ENCODE peak calls at places on chromosome 5, in ten cellular contexts. O is GM13977, W is cardiac muscle cell, B is A549, X is fibroblast of mammary gland, A is GM23338, C is esophagus squamous epithelium, S is breast epithelium, V is fibroblast of pulmonary artery, Q is uterus. E is an unnamed sample.
A peak's percentile ranks its signal among the peaks of the same experiment; 100 is the strongest.

GRCh38 chr5:137304227-137304874 is 194.8 kb downstream of the SPOCK1 start:
- DNase-seq in O (no peak), W (no peak), B (no peak), X (no peak), A (no peak), C (no peak), S (no peak), V (no peak), Q (no peak), E (no peak)

GRCh38 chr5:39024005-39024404 is 50.2 kb downstream of the RICTOR start:
- DNase-seq in O (no peak), W (no peak), B (no peak), X (no peak), A (peak; percentile 29), C (no peak), S (no peak), V (no peak), Q (no peak), E (no peak)

GRCh38 chr5:110082194-110082593 is 392.5 kb downstream of the MAN2A1 start:
- DNase-seq in O (no peak), W (no peak), B (no peak), X (no peak), A (no peak), C (no peak), S (no peak), V (no peak), Q (no peak), E (no peak)

GRCh38 chr5:132475939-132476852 is 14.4 kb downstream of the IRF1 start:
- DNase-seq in O (no peak), W (no peak), B (no peak), X (no peak), A (no peak), C (no peak), S (no peak), V (no peak), Q (no peak), E (peak; percentile 31)

GRCh38 chr5:132267166-132267739 is 9.8 kb downstream of the PDLIM4 start:
- DNase-seq in O (no peak), W (no peak), B (no peak), X (no peak), A (no peak), C (no peak), S (no peak), V (no peak), Q (no peak), E (no peak)

GRCh38 chr5:156094001-156094400 is 233.0 kb upstream of the SGCD start:
- DNase-seq in O (no peak), W (no peak), B (peak; percentile 31), X (no peak), A (peak; percentile 23), C (no peak), S (no peak), V (no peak), Q (no peak), E (no peak)

GRCh38 chr5:8869932-8870331 is 675.9 kb downstream of the SEMA5A start:
- DNase-seq in O (no peak), W (no peak), B (no peak), X (no peak), A (no peak), C (no peak), S (no peak), V (no peak), Q (no peak), E (no peak)

GRCh38 chr5:77230727-77231469 is 20.4 kb downstream of the PDE8B start:
- DNase-seq in O (no peak), W (no peak), B (peak; percentile 39), X (peak; percentile 28), A (peak; percentile 56), C (no peak), S (no peak), V (peak; percentile 4), Q (no peak), E (no peak)

GRCh38 chr5:138752951-138753793 is at the start of gene CTNNA1:
- DNase-seq in O (peak; percentile 94), W (peak; percentile 72), B (peak; percentile 77), X (peak; percentile 50), A (peak; percentile 92), C (no peak), S (peak; percentile 79), V (peak; percentile 68), Q (peak; percentile 82), E (peak; percentile 31)
- TF ChIP-seq CTCF in O (no peak), W (no peak), B (no peak), X (no peak), A (no peak), C (peak; percentile 6), S (no peak), V (no peak), Q (no peak), E (no peak)

GRCh38 chr5:31638286-31638685 is 645 bp upstream of the PDZD2 start:
- DNase-seq in O (no peak), W (peak; percentile 36), B (no peak), X (no peak), A (no peak), C (no peak), S (no peak), V (peak; percentile 4), Q (peak; percentile 31), E (no peak)

GRCh38 chr5:31637851-31638250 is 1.1 kb upstream of the PDZD2 start:
- DNase-seq in O (no peak), W (no peak), B (no peak), X (no peak), A (no peak), C (no peak), S (no peak), V (no peak), Q (no peak), E (no peak)

GRCh38 chr5:31640024-31640423 is 1.1 kb downstream of the PDZD2 start:
- DNase-seq in O (no peak), W (no peak), B (no peak), X (no peak), A (peak; percentile 64), C (no peak), S (no peak), V (no peak), Q (no peak), E (no peak)

GRCh38 chr5:31639488-31640011 is 619 bp downstream of the PDZD2 start:
- DNase-seq in O (no peak), W (no peak), B (no peak), X (no peak), A (peak; percentile 64), C (no peak), S (no peak), V (no peak), Q (no peak), E (no peak)

DNA sequence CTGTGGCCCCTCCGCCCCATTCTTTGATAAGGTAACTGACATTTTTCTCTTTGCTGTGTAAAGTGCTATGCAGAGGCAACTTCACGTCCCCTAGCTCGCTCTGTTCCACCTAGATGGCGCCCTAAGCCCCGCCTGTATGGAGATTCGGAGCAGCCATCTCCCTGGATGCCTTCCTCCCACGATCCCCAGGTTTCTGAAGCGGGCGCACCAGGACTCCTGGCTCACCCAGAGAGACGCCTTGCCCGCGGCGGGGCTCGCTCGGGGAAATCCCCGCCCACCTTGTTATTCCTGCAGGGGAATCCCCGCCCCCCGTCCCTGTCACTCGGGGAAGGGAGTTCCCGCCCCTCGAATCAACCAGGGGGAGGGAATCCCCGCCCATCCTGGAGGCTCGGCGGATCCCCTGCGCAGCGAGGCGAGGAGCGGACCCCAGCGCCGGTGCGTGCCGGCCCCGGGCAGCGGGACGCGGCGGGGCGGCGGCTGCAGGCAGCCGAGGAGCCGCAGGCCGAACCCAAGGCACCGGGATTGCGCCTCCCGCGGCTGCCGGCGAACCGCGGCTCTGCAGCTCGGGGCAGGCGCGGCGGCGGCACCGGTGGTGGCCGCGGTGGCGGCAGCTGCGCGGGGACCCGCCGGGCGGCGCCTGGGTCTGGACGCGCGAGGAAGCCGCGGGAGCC is at the start of gene PDZD2:
- DNase-seq in O (peak; percentile 87), W (peak; percentile 61), B (peak; percentile 65), X (peak; percentile 43), A (peak; percentile 89), C (no peak), S (peak; percentile 43), V (peak; percentile 49), Q (peak; percentile 80), E (peak; percentile 63)
- TF ChIP-seq CTCF in O (peak; percentile 51), W (peak; percentile 54), B (peak; percentile 53), X (peak; percentile 41), A (peak; percentile 54), C (peak; percentile 50), S (peak; percentile 56), V (peak; percentile 43), Q (peak; percentile 41), E (no peak)

GRCh38 chr5:178588769-178589168 is 1.4 kb downstream of the COL23A1 start:
- DNase-seq in O (no peak), W (no peak), B (no peak), X (no peak), A (no peak), C (no peak), S (no peak), V (no peak), Q (no peak), E (no peak)

GRCh38 chr5:178590924-178591423 is 781 bp upstream of the COL23A1 start:
- DNase-seq in O (no peak), W (no peak), B (no peak), X (no peak), A (no peak), C (no peak), S (no peak), V (no peak), Q (no peak), E (no peak)

GRCh38 chr5:178587793-178588611 is 2.2 kb downstream of the COL23A1 start:
- DNase-seq in O (no peak), W (no peak), B (no peak), X (no peak), A (no peak), C (no peak), S (no peak), V (no peak), Q (no peak), E (no peak)

GRCh38 chr5:178590141-178590923 is at the start of gene COL23A1:
- DNase-seq in O (peak; percentile 72), W (peak; percentile 60), B (peak; percentile 17), X (peak; percentile 37), A (peak; percentile 86), C (no peak), S (peak; percentile 46), V (peak; percentile 53), Q (peak; percentile 30), E (peak; percentile 44)

DNA sequence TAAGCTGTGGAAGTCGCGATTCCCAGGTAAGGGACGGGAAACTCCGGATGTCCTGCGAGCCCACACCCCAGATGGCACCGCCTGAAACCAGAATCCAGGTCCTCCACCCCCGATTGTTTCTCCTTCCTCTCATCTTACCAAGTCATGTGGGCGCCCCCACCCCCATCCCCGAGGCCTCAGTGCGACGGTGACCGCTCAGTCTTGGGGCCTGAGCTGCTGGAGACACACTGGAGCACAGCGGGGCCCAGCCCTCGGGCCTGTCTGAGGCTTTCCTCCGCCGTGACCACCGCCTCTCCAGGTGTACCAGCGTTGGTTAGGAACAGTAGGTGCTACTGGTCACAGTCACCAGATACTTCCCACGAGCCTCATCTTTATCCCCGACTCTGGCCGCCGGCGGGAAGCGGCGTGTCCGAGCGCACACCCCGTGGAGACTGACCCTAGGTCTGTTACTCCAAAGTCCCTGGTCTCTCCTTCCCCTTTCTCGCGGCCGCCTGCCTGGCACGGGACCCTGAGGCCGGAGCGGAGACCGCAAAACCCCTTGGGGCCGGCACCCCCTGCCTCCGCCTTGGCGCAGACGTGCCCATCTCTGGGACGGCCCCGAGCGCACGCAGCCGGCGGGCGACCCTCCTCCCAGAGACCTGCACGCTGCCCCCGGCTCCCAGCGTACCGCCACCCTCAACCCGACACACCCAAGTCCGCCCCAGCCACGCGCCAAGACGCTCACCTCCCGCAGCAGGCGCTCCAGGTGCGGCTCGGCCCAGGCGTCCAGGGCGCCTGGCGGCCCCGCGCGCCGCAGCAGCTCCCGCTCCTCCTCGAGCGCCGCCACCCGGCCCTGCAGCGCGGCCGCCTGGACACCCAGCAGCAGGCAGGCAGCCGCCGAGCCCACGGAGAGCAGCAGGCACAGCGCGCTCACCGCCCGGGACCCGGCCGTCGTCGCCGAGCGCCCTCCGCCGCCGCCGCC is 733 bp downstream of the COL23A1 start:
- DNase-seq in O (peak; percentile 47), W (peak; percentile 46), B (no peak), X (no peak), A (peak; percentile 65), C (no peak), S (no peak), V (peak; percentile 22), Q (no peak), E (no peak)
- TF ChIP-seq CTCF in O (peak; percentile 15), W (no peak), B (no peak), X (no peak), A (peak; percentile 47), C (peak; percentile 12), S (peak; percentile 32), V (no peak), Q (no peak), E (no peak)

GRCh38 chr5:139094154-139095131 is 103.7 kb downstream of the SIL1 start:
- DNase-seq in O (peak; percentile 44), W (no peak), B (no peak), X (no peak), A (no peak), C (no peak), S (no peak), V (no peak), Q (no peak), E (no peak)

GRCh38 chr5:139090566-139090965 is 107.6 kb downstream of the SIL1 start:
- DNase-seq in O (no peak), W (no peak), B (no peak), X (no peak), A (no peak), C (no peak), S (no peak), V (no peak), Q (no peak), E (no peak)

GRCh38 chr5:139092741-139093140 is 105.4 kb downstream of the SIL1 start:
- DNase-seq in O (no peak), W (no peak), B (no peak), X (no peak), A (no peak), C (no peak), S (no peak), V (no peak), Q (no peak), E (no peak)

GRCh38 chr5:139088024-139088423 is 110.1 kb downstream of the SIL1 start:
- DNase-seq in O (no peak), W (no peak), B (no peak), X (no peak), A (no peak), C (no peak), S (no peak), V (no peak), Q (no peak), E (no peak)

GRCh38 chr5:139091439-139092156 is 106.6 kb downstream of the SIL1 start:
- DNase-seq in O (no peak), W (peak; percentile 56), B (no peak), X (peak; percentile 36), A (no peak), C (no peak), S (no peak), V (peak; percentile 44), Q (no peak), E (no peak)
- TF ChIP-seq CTCF in O (peak; percentile 42), W (peak; percentile 23), B (no peak), X (peak; percentile 6), A (peak; percentile 42), C (no peak), S (no peak), V (peak; percentile 28), Q (peak; percentile 44), E (no peak)

E was measured in natural killer cell.